ENCODE peak calls at places on chromosome 17, in five cellular contexts. C is HepG2, L is K562, N is A549, M is GM12878. F is an unnamed sample.

GRCh38 chr17:42702446-42702845 is 20.1 kb downstream of the CNTNAP1 start:
- DNase-seq in C (no peak), N (no peak), M (no peak), L (no peak), F (no peak)

GRCh38 chr17:43530303-43531081 is 15.6 kb downstream of the ETV4 start:
- DNase-seq in L (peak; percentile 89), C (peak; percentile 100), M (no peak), N (no peak), F (peak; percentile 99)

GRCh38 chr17:12320286-12320685 is 299.6 kb downstream of the MAP2K4 start:
- DNase-seq in L (no peak), N (peak; percentile 31), C (no peak), M (no peak), F (no peak)

GRCh38 chr17:27824745-27825144 is 24.4 kb upstream of the NOS2 start:
- DNase-seq in L (no peak), C (no peak), N (no peak), M (no peak), F (no peak)

GRCh38 chr17:17416400-17417360 is 60.1 kb upstream of the MED9 start:
- DNase-seq in L (peak; percentile 40), M (no peak), C (peak; percentile 92), N (peak; percentile 81), F (no peak)

GRCh38 chr17:1108810-1109605 is 70.8 kb downstream of the ABR start:
- DNase-seq in M (no peak), N (peak; percentile 66), L (no peak), C (no peak), F (peak; percentile 38)

GRCh38 chr17:2695243-2695960 is 16.2 kb downstream of the CLUH start:
- DNase-seq in C (no peak), L (no peak), M (no peak), N (no peak), F (peak; percentile 9)

GRCh38 chr17:16872836-16873653 is 98.9 kb downstream of the TNFRSF13B start:
- DNase-seq in N (peak; percentile 57), M (no peak), C (no peak), L (peak; percentile 51), F (peak; percentile 73)

GRCh38 chr17:78937561-78937960 is 12.4 kb upstream of the TIMP2 start:
- DNase-seq in N (no peak), M (no peak), L (peak; percentile 41), C (no peak), F (no peak)

GRCh38 chr17:61656721-61657217 is 65.8 kb upstream of the NACA2 start:
- DNase-seq in L (no peak), C (no peak), M (no peak), N (no peak), F (no peak)

GRCh38 chr17:37790153-37790552 is 45.3 kb upstream of the HNF1B start:
- DNase-seq in L (no peak), M (no peak), C (no peak), N (no peak), F (no peak)

GRCh38 chr17:71919181-71919580 is 201.6 kb upstream of the SOX9 start:
- DNase-seq in N (no peak), M (no peak), L (no peak), C (no peak), F (no peak)

GRCh38 chr17:11979795-11980194 is 17.5 kb downstream of the ZNF18 start:
- DNase-seq in N (no peak), L (no peak), M (no peak), C (no peak), F (no peak)

GRCh38 chr17:57537524-57538410 is 207.3 kb downstream of the CCDC182 start:
- DNase-seq in L (no peak), C (peak; percentile 90), M (no peak), N (no peak), F (no peak)

GRCh38 chr17:76271669-76272540 is 6.8 kb downstream of the UBALD2 start:
- DNase-seq in M (peak; percentile 91), C (no peak), L (no peak), N (no peak), F (peak; percentile 45)

GRCh38 chr17:78805301-78805700 is 23.2 kb upstream of the CYTH1 start:
- DNase-seq in M (no peak), C (no peak), L (no peak), N (no peak), F (no peak)

GRCh38 chr17:75764711-75765421 is at the start of gene GALK1:
- DNase-seq in M (no peak), L (peak; percentile 85), C (peak; percentile 59), N (peak; percentile 78), F (peak; percentile 67)

GRCh38 chr17:18951941-18952842 is at the start of gene SLC5A10:
- DNase-seq in L (peak; percentile 11), M (no peak), N (peak; percentile 51), C (peak; percentile 51), F (peak; percentile 52)

GRCh38 chr17:57375770-57376181 is 119.5 kb downstream of the MSI2 start:
- DNase-seq in L (peak; percentile 78), C (no peak), M (no peak), N (no peak), F (no peak)

GRCh38 chr17:30921544-30922196 is at the start of gene ADAP2:
- DNase-seq in L (peak; percentile 22), M (no peak), N (peak; percentile 51), C (no peak), F (peak; percentile 68)

GRCh38 chr17:37742762-37743611 is 1.9 kb downstream of the HNF1B start:
- DNase-seq in L (no peak), M (no peak), C (peak; percentile 64), N (peak; percentile 69), F (peak; percentile 46)

GRCh38 chr17:16269658-16270057 is 52.6 kb downstream of the PIGL start:
- DNase-seq in C (no peak), M (no peak), N (no peak), L (no peak), F (no peak)

GRCh38 chr17:42692489-42692888 is 10.2 kb downstream of the CNTNAP1 start:
- DNase-seq in M (no peak), N (no peak), L (no peak), C (no peak), F (no peak)

GRCh38 chr17:40103742-40104095 is 3.3 kb upstream of the NR1D1 start:
- DNase-seq in N (no peak), M (no peak), L (no peak), C (no peak), F (no peak)

GRCh38 chr17:1555618-1556471 is 6.7 kb downstream of the PITPNA start:
- DNase-seq in C (no peak), N (no peak), M (peak; percentile 43), L (no peak), F (no peak)

GRCh38 chr17:63623786-63624185 is 1.6 kb downstream of the MAP3K3 start:
- DNase-seq in L (peak; percentile 25), N (no peak), M (no peak), C (no peak), F (no peak)

GRCh38 chr17:13114601-13115024 is 96.8 kb upstream of the ELAC2 start:
- DNase-seq in M (no peak), N (peak; percentile 47), L (peak; percentile 43), C (peak; percentile 24), F (peak; percentile 69)

DNA sequence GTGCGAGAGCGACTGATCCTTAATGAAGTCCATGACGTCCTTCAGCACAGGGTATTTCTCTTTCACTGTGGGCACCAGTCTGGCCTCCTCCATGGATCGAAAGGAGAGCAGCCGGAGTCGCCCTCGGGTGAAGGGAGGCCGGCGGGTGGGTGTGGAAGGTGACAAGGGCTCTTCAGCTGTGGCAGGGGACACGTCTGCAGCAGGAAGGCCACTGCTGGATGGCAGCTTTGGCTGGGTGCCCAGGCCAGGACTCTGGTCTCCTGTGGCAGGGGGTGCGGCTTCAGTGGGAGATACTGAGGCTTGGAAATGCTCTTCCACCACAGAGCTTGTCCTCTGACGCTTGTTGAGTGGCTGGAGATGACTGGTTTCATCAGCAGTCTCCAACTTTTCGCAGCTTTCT is 78.5 kb downstream of the ZZEF1 start:
- DNase-seq in N (no peak), L (no peak), C (no peak), M (no peak), F (no peak)
- TF ChIP-seq ESRRA in N (no peak), L (no peak), C (no peak), M (no peak), F (no peak)

GRCh38 chr17:66150708-66151107 is 41.2 kb downstream of the CEP112 start:
- DNase-seq in N (no peak), M (no peak), L (no peak), C (no peak), F (no peak)

GRCh38 chr17:66149562-66149961 is 42.4 kb downstream of the CEP112 start:
- DNase-seq in N (no peak), M (no peak), L (no peak), C (no peak), F (no peak)

GRCh38 chr17:66152756-66153155 is 39.2 kb downstream of the CEP112 start:
- DNase-seq in M (no peak), L (no peak), N (no peak), C (no peak), F (no peak)
- TF ChIP-seq ESRRA in M (no peak), L (no peak), N (no peak), C (no peak), F (no peak)

GRCh38 chr17:68906638-68907037 is 48.6 kb downstream of the ABCA8 start:
- DNase-seq in L (peak; percentile 16), N (peak; percentile 36), M (no peak), C (peak; percentile 39), F (no peak)
- TF ChIP-seq ESRRA in L (no peak), N (no peak), M (no peak), C (no peak), F (no peak)

DNA sequence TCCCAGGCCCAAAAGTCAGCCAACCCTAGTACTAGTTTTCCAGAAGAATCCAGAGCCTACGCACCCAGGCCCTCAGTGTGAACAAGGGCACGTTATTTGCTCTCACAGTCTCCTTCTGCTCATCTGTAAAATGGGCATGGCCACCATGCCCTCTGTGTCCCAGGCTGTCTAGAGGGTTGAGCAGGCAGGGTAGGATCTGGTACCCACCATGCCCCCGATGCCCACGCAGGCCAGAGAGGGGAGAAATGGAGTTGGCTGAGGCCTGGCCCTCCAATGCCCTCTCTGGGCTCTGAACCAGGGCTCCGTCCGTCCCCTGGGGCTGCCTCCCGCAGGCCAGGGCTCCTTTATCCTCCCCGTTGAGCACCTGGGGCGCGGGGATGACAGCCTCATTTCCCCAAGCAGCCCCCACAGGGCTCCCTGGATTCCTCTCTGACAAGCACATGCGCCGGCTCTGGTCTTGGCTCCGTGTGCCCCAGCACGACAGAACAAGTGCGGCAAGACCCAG is 9.1 kb upstream of the BAHCC1 start:
- DNase-seq in C (no peak), N (no peak), L (no peak), M (no peak), F (peak; percentile 49)
- TF ChIP-seq ESRRA in C (no peak), N (no peak), L (no peak), M (no peak), F (no peak)

GRCh38 chr17:33243732-33244131 is 49.4 kb downstream of the ASIC2 start:
- DNase-seq in C (no peak), L (no peak), M (no peak), N (no peak), F (no peak)

GRCh38 chr17:33241390-33241789 is 51.7 kb downstream of the ASIC2 start:
- DNase-seq in L (no peak), M (no peak), N (peak; percentile 18), C (no peak), F (no peak)

GRCh38 chr17:33242725-33243124 is 50.4 kb downstream of the ASIC2 start:
- DNase-seq in L (no peak), C (no peak), N (no peak), M (no peak), F (no peak)

GRCh38 chr17:33239702-33240101 is 53.4 kb downstream of the ASIC2 start:
- DNase-seq in M (no peak), N (no peak), L (no peak), C (no peak), F (no peak)

GRCh38 chr17:33240397-33240796 is 52.7 kb downstream of the ASIC2 start:
- DNase-seq in L (no peak), C (no peak), N (no peak), M (no peak), F (no peak)
- TF ChIP-seq ESRRA in L (no peak), C (no peak), N (no peak), M (no peak), F (no peak)

F was measured in WTC11.